ENCODE peak calls at places on chromosome 16, in ten cellular contexts. M is breast epithelium, U is neuronal stem cell, X is tibial artery, Z is GM23248, A is GM23338, O is thoracic aorta, T is tibial nerve, P is H9, N is left lung. L is an unnamed sample.

GRCh38 chr16:67150058-67150832 is 553 bp downstream of the B3GNT9 start:
- DNase-seq in M (no peak), U (no peak), X (no peak), Z (peak; percentile 90), A (peak; percentile 83), O (no peak), T (no peak), P (peak; percentile 84), N (no peak), L (no peak)

GRCh38 chr16:30802971-30803370 is 16.0 kb upstream of the ZNF629 start:
- DNase-seq in M (no peak), U (no peak), X (no peak), Z (no peak), A (no peak), O (no peak), T (no peak), P (no peak), N (no peak), L (no peak)

GRCh38 chr16:80189481-80190163 is 351.2 kb upstream of the DYNLRB2 start:
- DNase-seq in M (no peak), U (no peak), X (no peak), Z (no peak), A (no peak), O (no peak), T (no peak), P (no peak), N (no peak), L (no peak)

GRCh38 chr16:25108054-25108453 is 3.5 kb upstream of the LCMT1 start:
- DNase-seq in M (no peak), U (no peak), X (no peak), Z (no peak), A (peak; percentile 50), O (no peak), T (no peak), P (peak; percentile 57), N (no peak), L (no peak)

GRCh38 chr16:27691717-27692116 is 141.8 kb downstream of the KATNIP start:
- DNase-seq in M (no peak), U (no peak), X (peak; percentile 12), Z (no peak), A (no peak), O (no peak), T (no peak), P (no peak), N (no peak), L (no peak)

GRCh38 chr16:85995591-85996461 is 96.9 kb downstream of the IRF8 start:
- DNase-seq in M (no peak), U (no peak), X (no peak), Z (no peak), A (no peak), O (no peak), T (no peak), P (no peak), N (no peak), L (no peak)

GRCh38 chr16:58306327-58306726 is 11.5 kb upstream of the PRSS54 start:
- DNase-seq in M (no peak), U (no peak), X (no peak), Z (peak; percentile 38), A (peak; percentile 48), O (no peak), T (no peak), P (no peak), N (no peak), L (no peak)

GRCh38 chr16:521381-522210 is 5.9 kb upstream of the CAPN15 start:
- DNase-seq in M (no peak), U (no peak), X (no peak), Z (no peak), A (peak; percentile 91), O (no peak), T (no peak), P (peak; percentile 86), N (no peak), L (no peak)

GRCh38 chr16:728890-729744 is 2.2 kb downstream of the HAGHL start:
- DNase-seq in M (no peak), U (no peak), X (no peak), Z (peak; percentile 55), A (peak; percentile 52), O (no peak), T (no peak), P (peak; percentile 58), N (no peak), L (no peak)

GRCh38 chr16:86578499-86579267 is at the start of gene FOXL1:
- DNase-seq in M (no peak), U (no peak), X (peak; percentile 80), Z (peak; percentile 91), A (peak; percentile 55), O (no peak), T (no peak), P (peak; percentile 43), N (no peak), L (no peak)

GRCh38 chr16:22052985-22053384 is 39.4 kb upstream of the VWA3A start:
- DNase-seq in M (no peak), U (no peak), X (no peak), Z (no peak), A (no peak), O (no peak), T (no peak), P (no peak), N (no peak), L (no peak)

GRCh38 chr16:85220125-85220839 is 108.0 kb upstream of the CIBAR2 start:
- DNase-seq in M (no peak), U (no peak), X (peak; percentile 92), Z (peak; percentile 80), A (no peak), O (no peak), T (peak; percentile 33), P (no peak), N (no peak), L (peak; percentile 34)

GRCh38 chr16:3012828-3013420 is at the start of gene CLDN9:
- DNase-seq in M (peak; percentile 73), U (no peak), X (no peak), Z (peak; percentile 58), A (peak; percentile 75), O (no peak), T (no peak), P (peak; percentile 72), N (no peak), L (no peak)

GRCh38 chr16:55056585-55057520 is 126.2 kb downstream of the IRX5 start:
- DNase-seq in M (no peak), U (peak; percentile 33), X (peak; percentile 46), Z (peak; percentile 45), A (peak; percentile 95), O (no peak), T (no peak), P (peak; percentile 71), N (no peak), L (no peak)

GRCh38 chr16:11665071-11665491 is 3.2 kb upstream of the SNN start:
- DNase-seq in M (no peak), U (no peak), X (peak; percentile 56), Z (no peak), A (peak; percentile 85), O (no peak), T (no peak), P (peak; percentile 67), N (no peak), L (no peak)

DNA sequence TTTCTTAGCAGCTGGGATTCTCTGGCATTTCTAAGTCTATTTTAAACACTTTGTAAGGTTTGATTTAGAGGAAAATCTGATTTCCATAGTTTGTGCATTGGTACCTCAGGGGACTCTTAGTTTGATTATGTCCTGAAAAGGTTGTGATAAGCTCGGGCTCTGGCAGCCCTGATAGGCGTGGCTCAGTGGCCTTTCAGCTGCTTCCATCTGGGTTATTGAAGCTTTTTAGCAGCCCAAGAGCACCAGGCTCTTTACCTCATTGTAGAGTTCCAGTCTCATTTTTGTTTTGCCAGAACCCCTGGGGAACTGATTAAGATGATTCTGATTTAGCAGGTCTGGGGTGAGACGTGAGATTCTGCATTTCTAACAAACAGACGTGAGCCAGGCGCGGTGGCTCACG is 412.3 kb downstream of the XYLT1 start:
- DNase-seq in M (no peak), U (no peak), X (no peak), Z (no peak), A (no peak), O (no peak), T (no peak), P (no peak), N (no peak), L (no peak)
- H3K27ac ChIP-seq in M (no peak overlapping the region), U (no peak overlapping the region), X (no peak overlapping the region), Z (no peak overlapping the region), A (no peak overlapping the region), O (no peak overlapping the region), T (no peak overlapping the region), P (no peak overlapping the region), N (no peak overlapping the region), L (no peak overlapping the region)

GRCh38 chr16:23505180-23505665 is 5.1 kb downstream of the GGA2 start:
- DNase-seq in M (no peak), U (no peak), X (no peak), Z (no peak), A (no peak), O (no peak), T (no peak), P (no peak), N (no peak), L (no peak)
- H3K27ac ChIP-seq in M (peak overlapping the region; percentile 83), U (peak overlapping the region; percentile 32), X (peak overlapping the region; percentile 64), Z (peak overlapping the region; percentile 90), A (no peak overlapping the region), O (peak overlapping the region; percentile 69), T (no peak overlapping the region), P (no peak overlapping the region), N (peak overlapping the region; percentile 62), L (no peak overlapping the region)

DNA sequence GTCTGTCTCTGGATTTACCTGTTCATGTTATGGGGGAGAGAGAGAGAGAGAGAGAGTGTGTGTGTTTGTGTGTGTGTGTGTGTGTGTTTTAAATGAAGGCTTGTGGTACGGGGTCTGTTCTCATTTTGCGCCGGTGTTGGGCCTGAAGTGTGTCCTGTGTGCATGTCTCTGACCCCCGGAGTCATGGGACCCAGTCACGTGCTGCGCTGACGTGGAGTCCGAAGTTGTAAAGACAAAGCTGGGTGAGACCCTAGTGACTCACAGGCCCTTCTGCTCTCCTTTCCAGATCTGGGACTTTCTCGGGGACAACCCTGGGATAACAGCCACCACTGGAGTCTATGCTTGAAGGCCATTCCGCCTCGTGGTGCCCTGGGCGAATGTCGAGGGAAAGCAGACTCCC is 35.0 kb downstream of the JPH3 start:
- DNase-seq in M (no peak), U (no peak), X (no peak), Z (no peak), A (no peak), O (no peak), T (no peak), P (no peak), N (peak; percentile 45), L (no peak)
- H3K27ac ChIP-seq in M (no peak overlapping the region), U (no peak overlapping the region), X (no peak overlapping the region), Z (no peak overlapping the region), A (no peak overlapping the region), O (no peak overlapping the region), T (no peak overlapping the region), P (no peak overlapping the region), N (no peak overlapping the region), L (no peak overlapping the region)

GRCh38 chr16:1914084-1914608 is 4.1 kb downstream of the HS3ST6 start:
- DNase-seq in M (no peak), U (no peak), X (no peak), Z (no peak), A (no peak), O (no peak), T (no peak), P (no peak), N (peak; percentile 67), L (no peak)
- H3K27ac ChIP-seq in M (no peak overlapping the region), U (no peak overlapping the region), X (no peak overlapping the region), Z (no peak overlapping the region), A (no peak overlapping the region), O (no peak overlapping the region), T (no peak overlapping the region), P (no peak overlapping the region), N (no peak overlapping the region), L (no peak overlapping the region)

GRCh38 chr16:89583895-89584644 is 8.5 kb downstream of the CPNE7 start:
- DNase-seq in M (no peak), U (no peak), X (no peak), Z (peak; percentile 36), A (no peak), O (no peak), T (no peak), P (no peak), N (peak; percentile 69), L (no peak)
- H3K27ac ChIP-seq in M (no peak overlapping the region), U (no peak overlapping the region), X (no peak overlapping the region), Z (no peak overlapping the region), A (no peak overlapping the region), O (no peak overlapping the region), T (no peak overlapping the region), P (no peak overlapping the region), N (no peak overlapping the region), L (no peak overlapping the region)